ENCODE peak calls at places on chromosome 17, in five cellular contexts. D is stimulated activated CD4-positive, alpha-beta T cell treated with anti-CD3 and anti-CD28 coated beads, TNF-alpha, amount 100 ng/mL, for 24 hours; W is fibroblast of pulmonary artery; J is RKO; S is retina. Q is an unnamed sample.

GRCh38 chr17:10612957-10613744 is 44.0 kb downstream of the MYH3 start:
- DNase-seq in D (no peak), S (no peak), J (no peak), W (peak), Q (no peak)

GRCh38 chr17:81456798-81457197 is 55.8 kb downstream of the ACTG1 start:
- DNase-seq in W (no peak), S (no peak), J (no peak), D (no peak), Q (no peak)

GRCh38 chr17:7294614-7295153 is at the start of gene YBX2:
- DNase-seq in W (no peak), S (peak), D (peak), J (no peak), Q (peak)

GRCh38 chr17:46978489-46979022 is 497 bp downstream of the RPRML start:
- DNase-seq in D (no peak), W (no peak), J (no peak), S (peak), Q (peak)

GRCh38 chr17:27338536-27338985 is 44.6 kb downstream of the WSB1 start:
- DNase-seq in J (no peak), S (no peak), D (no peak), W (no peak), Q (no peak)

GRCh38 chr17:39666601-39667261 is 1.5 kb upstream of the PNMT start:
- DNase-seq in W (no peak), S (peak), J (no peak), D (no peak), Q (no peak)

GRCh38 chr17:27530791-27531391 is 74.6 kb downstream of the KSR1 start:
- DNase-seq in D (no peak), S (no peak), W (peak), J (no peak), Q (no peak)

GRCh38 chr17:28527859-28528258 is 21.7 kb downstream of the FOXN1 start:
- DNase-seq in W (no peak), J (no peak), S (no peak), D (no peak), Q (no peak)

GRCh38 chr17:2708585-2709172 is 2.9 kb downstream of the CLUH start:
- DNase-seq in D (no peak), W (no peak), S (no peak), J (no peak), Q (no peak)

GRCh38 chr17:78944026-78944425 is 18.8 kb upstream of the TIMP2 start:
- DNase-seq in S (no peak), W (no peak), J (no peak), D (no peak), Q (no peak)

GRCh38 chr17:49407981-49408501 is 6.6 kb downstream of the PHB1 start:
- DNase-seq in D (peak), W (peak), J (peak), S (peak), Q (peak)

GRCh38 chr17:55259684-55260111 is 5.1 kb upstream of the HLF start:
- DNase-seq in S (no peak), D (no peak), W (no peak), J (no peak), Q (no peak)

GRCh38 chr17:80574496-80574895 is 29.9 kb downstream of the RPTOR start:
- DNase-seq in S (no peak), W (no peak), J (no peak), D (no peak), Q (no peak)

GRCh38 chr17:1617620-1618174 is 10.9 kb downstream of the SLC43A2 start:
- DNase-seq in D (no peak), S (no peak), J (no peak), W (peak), Q (no peak)

GRCh38 chr17:78437508-78438169 is 59.2 kb downstream of the PGS1 start:
- DNase-seq in J (no peak), S (no peak), W (no peak), D (no peak), Q (no peak)

GRCh38 chr17:82458885-82459424 is 414 bp downstream of the NARF start:
- DNase-seq in S (no peak), J (peak), W (peak), D (no peak), Q (no peak)

GRCh38 chr17:44916059-44916780 is 920 bp upstream of the GFAP start:
- DNase-seq in J (no peak), D (no peak), W (peak), S (no peak), Q (no peak)

GRCh38 chr17:28773736-28774135 is 29.9 kb downstream of the TRAF4 start:
- DNase-seq in D (no peak), J (no peak), W (no peak), S (no peak), Q (no peak)

GRCh38 chr17:21467739-21468490 is 91.8 kb downstream of the KCNJ12 start:
- DNase-seq in J (no peak), W (no peak), S (no peak), D (no peak), Q (no peak)

GRCh38 chr17:3771140-3771539 is 29.8 kb downstream of the ITGAE start:
- DNase-seq in W (no peak), D (no peak), S (no peak), J (no peak), Q (no peak)

GRCh38 chr17:78471635-78472034 is 93.2 kb downstream of the PGS1 start:
- DNase-seq in W (no peak), D (no peak), S (no peak), J (no peak), Q (no peak)

GRCh38 chr17:41784207-41784744 is 2.2 kb downstream of the JUP start:
- DNase-seq in J (peak), W (peak), S (no peak), D (no peak), Q (no peak)

GRCh38 chr17:17682293-17682736 is 1.1 kb downstream of the RAI1 start:
- DNase-seq in J (peak), W (no peak), S (peak), D (no peak), Q (peak)

GRCh38 chr17:27446569-27447301 is 9.5 kb upstream of the KSR1 start:
- DNase-seq in W (peak), J (peak), S (no peak), D (no peak), Q (no peak)

GRCh38 chr17:62703776-62704380 is 76.4 kb downstream of the MRC2 start:
- DNase-seq in S (peak), W (peak), D (peak), J (peak), Q (peak)

GRCh38 chr17:67942810-67943209 is 53.5 kb downstream of the C17orf58 start:
- DNase-seq in W (peak), J (no peak), S (no peak), D (no peak), Q (peak)

GRCh38 chr17:45073414-45074070 is 12.4 kb downstream of the NMT1 start:
- DNase-seq in J (no peak), W (peak), S (no peak), D (no peak), Q (no peak)

GRCh38 chr17:76558210-76559095 is 18.6 kb downstream of the PRCD start:
- DNase-seq in D (no peak), W (peak), J (peak), S (no peak), Q (no peak)

GRCh38 chr17:15966183-15966878 is 21.4 kb downstream of the ADORA2B start:
- DNase-seq in W (no peak), S (peak), J (no peak), D (no peak), Q (peak)

GRCh38 chr17:1898332-1898731 is 68.5 kb downstream of the RPA1 start:
- DNase-seq in J (no peak), S (no peak), D (no peak), W (no peak), Q (no peak)

GRCh38 chr17:28689011-28689410 is 22.7 kb downstream of the PROCA1 start:
- DNase-seq in D (no peak), J (no peak), S (no peak), W (no peak), Q (no peak)

GRCh38 chr17:5874486-5874885 is 195.7 kb upstream of the WSCD1 start:
- DNase-seq in D (no peak), S (no peak), J (no peak), W (no peak), Q (no peak)

GRCh38 chr17:61393550-61393903 is 6.1 kb upstream of the TBX2 start:
- DNase-seq in J (no peak), S (no peak), D (no peak), W (no peak), Q (no peak)

GRCh38 chr17:49875690-49876089 is 27.8 kb upstream of the TAC4 start:
- DNase-seq in S (no peak), W (no peak), D (no peak), J (no peak), Q (no peak)

GRCh38 chr17:8649157-8650118 is 18.9 kb upstream of the MYH10 start:
- DNase-seq in D (no peak), J (no peak), W (peak), S (no peak), Q (no peak)

Q was measured in NCI-H526 treated with DMSO at 0.1 percent for 48 hours.